ENCODE peak calls at places on chromosomes 4 and X, in four cellular contexts. C is upper lobe of right lung, S is PC-9, B is keratinocyte. H is an unnamed sample.

GRCh38 chr4:122765702-122766352 is 33.3 kb downstream of the BBS12 start:
- DNase-seq in C (no peak), S (no peak), B (no peak), H (no peak)

GRCh38 chr4:171538601-171539100 is 274.6 kb upstream of the GALNTL6 start:
- DNase-seq in C (no peak), S (no peak), B (no peak), H (no peak)

GRCh38 chr4:74682567-74683359 is 111.6 kb downstream of the BTC start:
- DNase-seq in C (no peak), S (peak; percentile 90), B (peak; percentile 80), H (peak; percentile 27)

GRCh38 chr4:135383889-135384288 is 1182.3 kb upstream of the PABPC4L start:
- DNase-seq in C (no peak), S (no peak), B (no peak), H (no peak)

GRCh38 chrX:16185725-16186136 is 18.4 kb downstream of the MAGEB17 start:
- DNase-seq in C (no peak), S (peak; percentile 35), B (peak; percentile 55), H (no peak)

GRCh38 chr4:74094227-74094626 is 4.8 kb downstream of the CXCL2 start:
- DNase-seq in C (no peak), S (no peak), B (no peak), H (no peak)

GRCh38 chrX:70046978-70047377 is 2.8 kb downstream of the AWAT2 start:
- DNase-seq in C (no peak), S (no peak), B (no peak), H (no peak)

GRCh38 chrX:140318306-140318705 is 186.6 kb downstream of the SOX3 start:
- DNase-seq in C (no peak), S (no peak), B (no peak), H (no peak)

GRCh38 chr4:56745082-56745481 is 64.0 kb upstream of the HOPX start:
- DNase-seq in C (no peak), S (no peak), B (no peak), H (no peak)

GRCh38 chr4:46508216-46508615 is 118.3 kb upstream of the GABRA2 start:
- DNase-seq in C (no peak), S (no peak), B (peak; percentile 73), H (no peak)

GRCh38 chr4:99301376-99302164 is 10.8 kb upstream of the ADH1A start:
- DNase-seq in C (no peak), S (no peak), B (no peak), H (peak; percentile 65)

GRCh38 chr4:48877827-48878535 is 28.6 kb downstream of the OCIAD2 start:
- DNase-seq in C (no peak), S (peak; percentile 25), B (peak; percentile 73), H (no peak)

GRCh38 chr4:155529197-155529596 is 137.5 kb upstream of the GUCY1A1 start:
- DNase-seq in C (no peak), S (no peak), B (no peak), H (no peak)

GRCh38 chr4:84877051-84877833 is 89.2 kb downstream of the WDFY3 start:
- DNase-seq in C (no peak), S (no peak), B (peak; percentile 49), H (no peak)

GRCh38 chrX:64188901-64189300 is 16.6 kb downstream of the AMER1 start:
- DNase-seq in C (no peak), S (no peak), B (no peak), H (no peak)

GRCh38 chr4:2797545-2798305 is 4.8 kb downstream of the SH3BP2 start:
- DNase-seq in C (peak; percentile 65), S (no peak), B (no peak), H (no peak)

GRCh38 chr4:118798658-118799057 is 37.3 kb downstream of the SEC24D start:
- DNase-seq in C (no peak), S (no peak), B (no peak), H (no peak)

GRCh38 chr4:153137677-153138630 is 66.3 kb upstream of the TRIM2 start:
- DNase-seq in C (no peak), S (no peak), B (no peak), H (no peak)

GRCh38 chrX:23333842-23334535 is 660 bp upstream of the PTCHD1 start:
- DNase-seq in C (peak; percentile 58), S (no peak), B (no peak), H (no peak)

GRCh38 chr4:108255203-108255747 is 86.5 kb upstream of the LEF1 start:
- DNase-seq in C (no peak), S (no peak), B (no peak), H (no peak)

GRCh38 chr4:139841464-139842195 is 176.0 kb downstream of the MGST2 start:
- DNase-seq in C (no peak), S (no peak), B (no peak), H (no peak)

GRCh38 chr4:169398294-169398693 is 127.5 kb upstream of the SH3RF1 start:
- DNase-seq in C (no peak), S (peak; percentile 54), B (no peak), H (no peak)

GRCh38 chrX:19705196-19705769 is 182.1 kb downstream of the SH3KBP1 start:
- DNase-seq in C (no peak), S (no peak), B (no peak), H (no peak)

GRCh38 chr4:85701881-85702321 is 227.0 kb downstream of the ARHGAP24 start:
- DNase-seq in C (no peak), S (no peak), B (no peak), H (no peak)

GRCh38 chr4:150328496-150328895 is 250.3 kb downstream of the DCLK2 start:
- DNase-seq in C (no peak), S (no peak), B (no peak), H (no peak)

GRCh38 chrX:39618178-39618577 is 479.6 kb downstream of the BCOR start:
- DNase-seq in C (no peak), S (no peak), B (no peak), H (no peak)

GRCh38 chrX:155857561-155857960 is 23.6 kb upstream of the VAMP7 start:
- DNase-seq in C (no peak), S (no peak), B (no peak), H (no peak)

GRCh38 chr4:3660086-3660927 is 105.9 kb upstream of the ADRA2C start:
- DNase-seq in C (no peak), S (no peak), B (no peak), H (no peak)

GRCh38 chrX:113802837-113803236 is 781.0 kb upstream of the HTR2C start:
- DNase-seq in C (no peak), S (no peak), B (no peak), H (no peak)

GRCh38 chrX:989959-990510 is 222.4 kb downstream of the CRLF2 start:
- DNase-seq in C (peak; percentile 30), S (no peak), B (peak; percentile 1), H (peak; percentile 79)

GRCh38 chr4:133152330-133152791 is 3.3 kb downstream of the PCDH10 start:
- DNase-seq in C (no peak), S (no peak), B (no peak), H (peak; percentile 63)

GRCh38 chrX:31679861-31680260 is 608.0 kb upstream of the FTHL17 start:
- DNase-seq in C (no peak), S (peak; percentile 34), B (no peak), H (no peak)

GRCh38 chrX:154758696-154759095 is 4.0 kb upstream of the DKC1 start:
- DNase-seq in C (no peak), S (no peak), B (no peak), H (no peak)

GRCh38 chr4:8428288-8429097 is 12.0 kb downstream of the ACOX3 start:
- DNase-seq in C (peak; percentile 94), S (peak; percentile 76), B (peak; percentile 23), H (peak; percentile 47)

GRCh38 chr4:8427262-8427661 is 13.3 kb downstream of the ACOX3 start:
- DNase-seq in C (no peak), S (no peak), B (no peak), H (no peak)

GRCh38 chr4:8422786-8423185 is 17.7 kb downstream of the ACOX3 start:
- DNase-seq in C (no peak), S (no peak), B (no peak), H (no peak)

GRCh38 chr4:8431553-8431952 is 9.0 kb downstream of the ACOX3 start:
- DNase-seq in C (no peak), S (no peak), B (no peak), H (no peak)

GRCh38 chr4:8427761-8428287 is 12.7 kb downstream of the ACOX3 start:
- DNase-seq in C (no peak), S (no peak), B (no peak), H (no peak)
- H3K27ac ChIP-seq in C (peak overlapping the region; percentile 88), S (no peak overlapping the region), B (peak overlapping the region; percentile 16), H (peak overlapping the region; percentile 93)

DNA sequence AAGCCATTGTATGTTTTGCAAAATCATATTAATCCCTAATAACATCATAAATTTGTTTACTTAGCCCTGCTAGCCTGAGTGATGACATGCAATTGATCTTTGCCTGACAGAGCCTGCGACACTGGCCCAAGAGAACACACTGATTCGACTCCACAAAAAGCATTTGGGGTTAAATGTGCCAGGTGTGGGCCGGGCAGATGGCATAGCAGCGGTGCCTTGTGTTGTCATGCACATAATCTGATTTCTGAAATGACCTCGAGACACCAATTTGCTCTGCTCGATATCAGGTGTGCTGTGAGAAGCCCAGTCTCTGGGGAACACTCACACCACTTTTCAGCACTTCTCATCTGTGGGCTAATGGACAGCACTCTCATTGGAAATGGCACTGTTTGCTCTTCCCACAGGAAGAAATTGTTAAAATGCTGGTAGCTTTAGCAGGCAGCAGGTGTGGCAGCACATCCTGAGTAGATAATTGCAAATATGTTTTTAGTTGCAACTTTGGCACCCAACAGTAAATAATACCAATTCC is 738.3 kb upstream of the TENM3 start:
- DNase-seq in C (no peak), S (no peak), B (no peak), H (no peak)
- TF ChIP-seq CTCF in C (no peak), S (no peak), B (no peak), H (no peak)

DNA sequence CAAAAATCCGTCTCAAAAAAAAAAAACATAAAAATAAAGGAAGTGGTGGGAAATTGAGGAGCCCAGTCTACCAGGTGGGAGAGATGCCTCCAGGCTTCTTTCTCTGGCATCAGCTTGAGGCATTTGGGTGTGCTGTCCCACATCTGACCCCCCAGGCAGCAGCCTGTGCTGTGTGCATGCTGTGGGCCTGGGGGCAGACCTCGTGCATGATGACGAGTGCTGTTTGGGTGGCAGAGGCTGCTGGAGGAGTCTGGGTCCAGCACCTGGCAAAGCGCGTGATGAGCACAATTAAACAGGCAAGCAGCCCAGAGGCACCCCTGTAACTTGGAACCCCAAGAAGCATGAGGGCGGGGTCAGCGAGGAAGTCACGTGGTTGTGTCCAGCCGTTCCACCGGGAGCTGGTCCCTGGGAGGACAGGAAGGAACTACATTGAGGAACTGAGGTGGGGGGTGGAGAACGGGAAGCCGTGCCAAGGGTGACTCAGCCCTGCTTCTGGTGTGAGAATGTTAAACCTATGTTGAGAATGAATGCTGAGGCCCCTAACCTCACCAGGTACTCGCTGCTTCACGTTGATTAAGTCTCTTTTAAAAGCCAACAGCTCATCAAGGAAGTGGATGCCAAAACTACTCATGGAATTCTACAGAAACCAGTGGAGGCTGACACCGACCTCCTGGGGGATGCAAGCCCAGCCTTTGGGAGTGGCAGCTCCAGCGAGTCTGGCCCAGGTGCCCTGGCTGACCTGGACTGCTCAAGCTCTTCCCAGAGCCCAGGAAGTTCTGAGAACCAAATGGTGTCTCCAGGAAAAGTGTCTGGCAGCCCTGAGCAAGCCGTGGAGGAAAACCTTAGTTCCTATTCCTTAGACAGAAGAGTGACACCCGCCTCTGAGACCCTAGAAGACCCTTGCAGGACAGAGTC is 6.1 kb downstream of the TACC3 start:
- DNase-seq in C (peak; percentile 86), S (peak; percentile 99), B (peak; percentile 90), H (peak; percentile 34)
- H3K27ac ChIP-seq in C (peak overlapping the region; percentile 79), S (peak overlapping the region; percentile 94), B (peak overlapping the region; percentile 86), H (no peak overlapping the region)

DNA sequence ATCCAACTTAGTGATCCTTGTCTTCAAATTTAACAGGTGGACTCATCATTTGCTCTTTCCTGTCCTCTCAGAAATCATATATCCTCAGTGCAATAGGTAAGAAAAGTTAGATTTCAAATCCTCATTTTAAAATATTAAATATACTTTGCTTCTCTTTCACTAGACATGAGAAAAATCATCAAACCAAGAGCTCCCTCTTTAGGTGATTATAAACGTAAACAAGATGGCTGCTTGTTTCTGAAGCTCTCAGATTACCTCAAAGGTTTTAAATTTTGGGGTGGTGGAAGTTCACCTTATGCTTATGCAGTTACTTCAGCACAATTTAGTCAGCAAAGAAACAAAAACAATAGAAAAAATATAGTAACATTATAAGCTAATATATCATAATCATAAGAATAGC is 27.3 kb downstream of the CSN3 start:
- DNase-seq in C (no peak), S (no peak), B (no peak), H (no peak)
- TF ChIP-seq CTCF in C (peak; percentile 17), S (peak; percentile 35), B (no peak), H (no peak)

H was measured in ascending aorta.